ENCODE peak calls at places on chromosomes 5 and 9, in seven cellular contexts. B is IMR-90, Z is mesenchymal stem cell, G is neuronal stem cell, O is H9, H is H1, E is trophoblast cell. U is an unnamed sample.

GRCh38 chr5:1784197-1785050 is 15.2 kb downstream of the MRPL36 start:
- DNase-seq in B (no peak), Z (no peak), G (no peak), O (no peak), H (no peak), E (no peak), U (no peak)

GRCh38 chr5:57824047-57824446 is 341.4 kb upstream of the ACTBL2 start:
- DNase-seq in B (peak), Z (no peak), G (no peak), O (no peak), H (no peak), E (peak), U (no peak)

GRCh38 chr9:18979367-18979766 is 53.6 kb downstream of the SAXO1 start:
- DNase-seq in B (peak), Z (peak), G (no peak), O (no peak), H (no peak), E (no peak), U (peak)

GRCh38 chr5:10853144-10853543 is 92.1 kb upstream of the DAP start:
- DNase-seq in B (no peak), Z (no peak), G (no peak), O (no peak), H (no peak), E (no peak), U (no peak)

GRCh38 chr9:102587231-102587630 is 407.9 kb upstream of the CYLC2 start:
- DNase-seq in B (no peak), Z (no peak), G (no peak), O (no peak), H (no peak), E (no peak), U (peak)

GRCh38 chr9:95876595-95876994 is 1.1 kb downstream of the ERCC6L2 start:
- DNase-seq in B (peak), Z (peak), G (no peak), O (no peak), H (no peak), E (no peak), U (peak)

GRCh38 chr5:150541895-150542294 is 34.0 kb downstream of the NDST1 start:
- DNase-seq in B (no peak), Z (peak), G (no peak), O (no peak), H (no peak), E (no peak), U (no peak)

GRCh38 chr5:12614608-12615007 is 710.4 kb upstream of the CTNND2 start:
- DNase-seq in B (no peak), Z (no peak), G (no peak), O (no peak), H (no peak), E (no peak), U (no peak)

GRCh38 chr9:126317513-126317912 is 9.1 kb upstream of the MVB12B start:
- DNase-seq in B (peak), Z (no peak), G (no peak), O (no peak), H (no peak), E (no peak), U (no peak)

GRCh38 chr5:149872351-149873040 is 72.1 kb downstream of the PDE6A start:
- DNase-seq in B (no peak), Z (no peak), G (no peak), O (no peak), H (no peak), E (no peak), U (no peak)

GRCh38 chr5:69364414-69364813 is 4.9 kb downstream of the AK6 start:
- DNase-seq in B (peak), Z (peak), G (no peak), O (no peak), H (no peak), E (peak), U (peak)

GRCh38 chr9:23050548-23050947 is 603.9 kb downstream of the DMRTA1 start:
- DNase-seq in B (no peak), Z (no peak), G (no peak), O (no peak), H (no peak), E (no peak), U (no peak)

GRCh38 chr9:3299872-3300271 is 225.9 kb downstream of the RFX3 start:
- DNase-seq in B (no peak), Z (no peak), G (no peak), O (no peak), H (no peak), E (no peak), U (no peak)
- H3K4ac ChIP-seq in B (no peak), Z (no peak), G (no peak), O (no peak), H (no peak), E (no peak), U (no peak)

GRCh38 chr9:117903453-117903852 is 199.2 kb downstream of the TLR4 start:
- DNase-seq in B (no peak), Z (no peak), G (no peak), O (no peak), H (no peak), E (no peak), U (no peak)

GRCh38 chr9:117907420-117907819 is 203.2 kb downstream of the TLR4 start:
- DNase-seq in B (no peak), Z (no peak), G (no peak), O (no peak), H (no peak), E (no peak), U (no peak)

DNA sequence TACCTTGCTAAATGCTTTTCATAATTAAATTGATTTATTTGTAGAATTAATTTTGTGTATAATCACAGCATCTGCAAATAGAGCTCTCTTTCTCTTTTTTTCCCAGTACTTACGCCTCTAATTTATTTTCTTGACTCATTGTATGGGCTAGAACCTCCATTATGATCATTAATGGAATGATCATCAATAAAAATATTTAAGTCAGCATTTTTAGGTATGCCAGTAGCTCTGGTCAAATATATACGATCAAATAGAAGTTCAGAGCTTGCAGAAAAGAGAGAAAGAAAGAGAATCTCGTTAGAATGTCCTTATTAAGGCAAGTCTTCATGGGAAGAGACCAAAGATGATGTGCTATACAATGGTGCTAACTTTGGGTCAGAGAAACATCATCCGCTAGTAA is 202.6 kb downstream of the TLR4 start:
- DNase-seq in B (no peak), Z (no peak), G (no peak), O (no peak), H (no peak), E (no peak), U (no peak)
- H3K4ac ChIP-seq in B (no peak), Z (no peak), G (no peak), O (no peak), H (no peak), E (no peak), U (no peak)

GRCh38 chr5:135340568-135340967 is 58.5 kb downstream of the MACROH2A1 start:
- DNase-seq in B (no peak), Z (no peak), G (no peak), O (no peak), H (no peak), E (no peak), U (no peak)

GRCh38 chr5:135341021-135341666 is 57.9 kb downstream of the MACROH2A1 start:
- DNase-seq in B (no peak), Z (no peak), G (no peak), O (no peak), H (no peak), E (no peak), U (no peak)

GRCh38 chr5:135343417-135343816 is 55.6 kb downstream of the MACROH2A1 start:
- DNase-seq in B (no peak), Z (no peak), G (no peak), O (no peak), H (no peak), E (no peak), U (no peak)

GRCh38 chr5:135342227-135342859 is 56.7 kb downstream of the MACROH2A1 start:
- DNase-seq in B (no peak), Z (no peak), G (no peak), O (no peak), H (no peak), E (no peak), U (no peak)

GRCh38 chr5:135341696-135342095 is 57.3 kb downstream of the MACROH2A1 start:
- DNase-seq in B (no peak), Z (no peak), G (no peak), O (no peak), H (no peak), E (no peak), U (no peak)
- H3K4ac ChIP-seq in B (no peak), Z (no peak), G (no peak), O (no peak), H (no peak), E (no peak), U (no peak)

DNA sequence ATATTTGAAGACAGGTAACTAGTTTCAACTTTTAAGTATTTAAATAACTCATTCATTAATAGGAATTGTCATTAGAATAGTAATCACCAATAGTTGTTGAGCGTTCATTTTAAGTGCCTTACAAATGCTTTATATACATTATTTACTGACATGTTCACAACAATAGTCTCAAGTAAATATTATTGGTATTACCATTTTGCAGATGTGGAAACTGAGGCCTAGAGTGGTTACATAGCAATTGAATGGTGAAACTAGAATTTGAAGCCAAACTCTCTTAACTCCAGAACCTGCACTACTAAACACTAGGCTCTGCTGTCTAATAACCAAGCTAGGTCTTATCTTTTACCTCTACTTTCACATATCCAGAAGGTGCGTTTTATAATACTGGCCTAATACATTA is 4.8 kb upstream of the HSPA9 start:
- DNase-seq in B (no peak), Z (no peak), G (no peak), O (no peak), H (no peak), E (no peak), U (no peak)
- H3K4ac ChIP-seq in B (no peak), Z (no peak), G (no peak), O (no peak), H (no peak), E (no peak), U (no peak)

DNA sequence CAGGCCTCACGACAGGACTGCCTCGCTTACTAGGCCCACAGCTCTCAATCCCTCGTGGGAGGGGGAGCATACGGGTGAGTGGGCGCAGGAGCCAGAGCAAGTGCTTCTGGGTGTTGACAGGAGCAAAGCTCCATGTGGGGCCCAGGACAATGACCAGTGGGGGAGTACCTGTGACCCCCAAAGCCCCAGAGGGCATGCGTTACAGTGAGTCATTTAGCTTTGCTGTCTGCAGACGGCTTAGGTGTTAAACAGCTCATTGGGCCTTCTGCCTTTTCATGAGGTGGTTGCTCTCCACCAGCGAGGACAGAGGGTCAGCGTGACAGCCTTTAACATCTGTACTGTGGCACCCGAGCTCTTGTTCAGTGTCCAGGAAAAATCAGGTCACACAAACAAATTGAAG is 78.2 kb downstream of the GRAMD2B start:
- DNase-seq in B (no peak), Z (no peak), G (no peak), O (no peak), H (no peak), E (no peak), U (peak)
- H3K4ac ChIP-seq in B (no peak), Z (no peak), G (no peak), O (no peak), H (no peak), E (no peak), U (no peak)

U was measured in mesendoderm.